ENCODE peak calls at places on chromosomes 11 and 22, in five cellular contexts. I is esophagus squamous epithelium, K is cardiac fibroblast, A is heart left ventricle, O is psoas muscle. R is an unnamed sample.

GRCh38 chr11:73156114-73156513 is 14.0 kb upstream of the FCHSD2 start:
- DNase-seq in I (no peak), K (no peak), A (no peak), O (no peak), R (no peak)

GRCh38 chr11:44989831-44990566 is 39.3 kb upstream of the TP53I11 start:
- DNase-seq in I (no peak), K (peak), A (peak), O (peak), R (no peak)

GRCh38 chr22:29277927-29278326 is 9.9 kb downstream of the EWSR1 start:
- DNase-seq in I (no peak), K (no peak), A (no peak), O (no peak), R (no peak)

GRCh38 chr22:43275545-43275981 is 67.6 kb downstream of the SCUBE1 start:
- DNase-seq in I (no peak), K (peak), A (no peak), O (no peak), R (no peak)

GRCh38 chr11:73931039-73931645 is 19.7 kb upstream of the DNAJB13 start:
- DNase-seq in I (no peak), K (peak), A (no peak), O (no peak), R (peak)

GRCh38 chr22:30208631-30209603 is 37.6 kb downstream of the LIF start:
- DNase-seq in I (no peak), K (peak), A (peak), O (peak), R (peak)

GRCh38 chr11:120281161-120281795 is 41.3 kb downstream of the POU2F3 start:
- DNase-seq in I (no peak), K (peak), A (no peak), O (no peak), R (no peak)

GRCh38 chr11:86706341-86707131 is 34.1 kb upstream of the ME3 start:
- DNase-seq in I (no peak), K (no peak), A (no peak), O (no peak), R (peak)

GRCh38 chr22:26922804-26923203 is 265.4 kb downstream of the MIAT start:
- DNase-seq in I (no peak), K (no peak), A (no peak), O (no peak), R (no peak)

GRCh38 chr22:49160261-49161001 is 667.2 kb downstream of the BRD1 start:
- DNase-seq in I (no peak), K (no peak), A (no peak), O (no peak), R (no peak)

GRCh38 chr22:36201630-36202312 is at the start of gene APOL4:
- DNase-seq in I (no peak), K (peak), A (peak), O (peak), R (peak)

GRCh38 chr11:110979696-110980095 is 265.8 kb upstream of the POU2AF2 start:
- DNase-seq in I (no peak), K (no peak), A (no peak), O (no peak), R (no peak)

GRCh38 chr11:35235944-35236666 is 97.1 kb downstream of the CD44 start:
- DNase-seq in I (no peak), K (no peak), A (no peak), O (no peak), R (no peak)

GRCh38 chr11:80502511-80502910 is 1061.7 kb upstream of the TENM4 start:
- DNase-seq in I (no peak), K (no peak), A (no peak), O (no peak), R (no peak)

GRCh38 chr11:44219830-44220778 is 89.8 kb downstream of the ALX4 start:
- DNase-seq in I (no peak), K (no peak), A (no peak), O (no peak), R (no peak)

GRCh38 chr11:60370811-60371297 is 7.5 kb upstream of the MS4A7 start:
- DNase-seq in I (no peak), K (no peak), A (no peak), O (no peak), R (peak)

GRCh38 chr11:94959179-94959578 is 14.2 kb downstream of the CWC15 start:
- DNase-seq in I (no peak), K (no peak), A (no peak), O (no peak), R (no peak)

GRCh38 chr11:80241766-80242165 is 800.9 kb upstream of the TENM4 start:
- DNase-seq in I (no peak), K (peak), A (no peak), O (no peak), R (no peak)

GRCh38 chr11:92226331-92227232 is 2.0 kb downstream of the FAT3 start:
- DNase-seq in I (no peak), K (no peak), A (no peak), O (no peak), R (peak)

GRCh38 chr22:50485221-50486131 is 1.2 kb upstream of the MIOX start:
- DNase-seq in I (no peak), K (no peak), A (peak), O (no peak), R (no peak)

GRCh38 chr11:103659138-103659734 is 377.2 kb upstream of the DDI1 start:
- DNase-seq in I (no peak), K (no peak), A (no peak), O (no peak), R (peak)

GRCh38 chr22:37802310-37803194 is 5.2 kb upstream of the GCAT start:
- DNase-seq in I (no peak), K (peak), A (peak), O (peak), R (peak)

GRCh38 chr11:132353255-132353654 is 982.8 kb downstream of the NTM start:
- DNase-seq in I (no peak), K (no peak), A (no peak), O (no peak), R (no peak)

GRCh38 chr11:121081320-121081719 is 19.7 kb upstream of the TECTA start:
- DNase-seq in I (no peak), K (no peak), A (no peak), O (no peak), R (no peak)

GRCh38 chr11:95736268-95737208 is 53.0 kb downstream of the FAM76B start:
- DNase-seq in I (no peak), K (peak), A (no peak), O (no peak), R (peak)

GRCh38 chr22:50504245-50505211 is 3.0 kb downstream of the LMF2 start:
- DNase-seq in I (no peak), K (no peak), A (no peak), O (no peak), R (no peak)

GRCh38 chr22:24432059-24432853 is 4.9 kb downstream of the ADORA2A start:
- DNase-seq in I (no peak), K (peak), A (peak), O (no peak), R (peak)

GRCh38 chr11:83046626-83047172 is 25.0 kb downstream of the RAB30 start:
- DNase-seq in I (no peak), K (peak), A (no peak), O (no peak), R (peak)

GRCh38 chr11:115301029-115301428 is 203.2 kb downstream of the CADM1 start:
- DNase-seq in I (no peak), K (no peak), A (no peak), O (no peak), R (no peak)

GRCh38 chr11:123303924-123304323 is 108.9 kb upstream of the CLMP start:
- DNase-seq in I (no peak), K (no peak), A (no peak), O (no peak), R (no peak)

GRCh38 chr11:72195921-72196320 is 4.0 kb downstream of the FOLR1 start:
- DNase-seq in I (no peak), K (no peak), A (no peak), O (no peak), R (no peak)

GRCh38 chr11:107054391-107054790 is 36.1 kb upstream of the GUCY1A2 start:
- DNase-seq in I (no peak), K (no peak), A (no peak), O (no peak), R (no peak)

GRCh38 chr11:106032861-106033260 is 10.8 kb upstream of the MSANTD4 start:
- DNase-seq in I (no peak), K (no peak), A (no peak), O (no peak), R (no peak)

GRCh38 chr22:44871782-44872181 is 119.4 kb downstream of the ARHGAP8 start:
- DNase-seq in I (no peak), K (no peak), A (no peak), O (no peak), R (no peak)
- TF ChIP-seq CTCF in I (no peak), K (no peak), A (no peak), O (no peak), R (no peak)

GRCh38 chr11:47378011-47378835 is at the start of gene SPI1:
- DNase-seq in I (no peak), K (no peak), A (peak), O (peak), R (no peak)
- H3K4me3 ChIP-seq in I (peak), K (no peak), A (peak), O (peak), R (no peak)

GRCh38 chr22:19955241-19956128 is 13.9 kb upstream of the TXNRD2 start:
- DNase-seq in I (no peak), K (no peak), A (peak), O (no peak), R (no peak)

GRCh38 chr22:19959043-19959586 is 17.5 kb upstream of the TXNRD2 start:
- DNase-seq in I (no peak), K (peak), A (peak), O (peak), R (peak)

GRCh38 chr22:19959587-19960490 is 18.2 kb upstream of the TXNRD2 start:
- DNase-seq in I (no peak), K (no peak), A (no peak), O (peak), R (no peak)

GRCh38 chr22:19958083-19959042 is 16.7 kb upstream of the TXNRD2 start:
- DNase-seq in I (no peak), K (peak), A (no peak), O (no peak), R (peak)

DNA sequence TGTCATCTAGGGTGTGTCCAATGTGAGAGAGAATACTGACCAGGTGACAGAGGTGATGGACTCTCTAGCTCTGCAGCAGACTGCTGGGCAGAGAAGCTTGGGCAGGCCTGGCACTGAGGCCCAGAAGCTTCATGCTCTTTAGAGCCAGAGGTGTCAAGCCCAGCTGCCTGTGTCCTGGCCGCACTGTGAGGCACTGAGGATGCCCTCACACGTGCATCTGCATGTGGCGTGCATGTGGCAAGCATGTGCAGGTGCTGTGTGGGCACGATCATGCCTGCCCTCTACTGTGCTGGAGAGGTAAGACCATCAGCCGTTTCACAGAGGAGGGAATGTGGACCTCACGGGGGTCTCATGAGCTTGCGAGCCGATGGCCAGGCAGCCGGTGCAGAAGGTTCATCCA is 15.8 kb upstream of the TXNRD2 start:
- DNase-seq in I (no peak), K (no peak), A (no peak), O (no peak), R (no peak)
- TF ChIP-seq CTCF in I (peak), K (no peak), A (no peak), O (peak), R (no peak)

GRCh38 chr11:61752925-61753551 is 602 bp downstream of the MYRF start:
- DNase-seq in I (no peak), K (no peak), A (no peak), O (no peak), R (no peak)
- H3K4me3 ChIP-seq in I (peak), K (peak), A (peak), O (peak), R (peak)

DNA sequence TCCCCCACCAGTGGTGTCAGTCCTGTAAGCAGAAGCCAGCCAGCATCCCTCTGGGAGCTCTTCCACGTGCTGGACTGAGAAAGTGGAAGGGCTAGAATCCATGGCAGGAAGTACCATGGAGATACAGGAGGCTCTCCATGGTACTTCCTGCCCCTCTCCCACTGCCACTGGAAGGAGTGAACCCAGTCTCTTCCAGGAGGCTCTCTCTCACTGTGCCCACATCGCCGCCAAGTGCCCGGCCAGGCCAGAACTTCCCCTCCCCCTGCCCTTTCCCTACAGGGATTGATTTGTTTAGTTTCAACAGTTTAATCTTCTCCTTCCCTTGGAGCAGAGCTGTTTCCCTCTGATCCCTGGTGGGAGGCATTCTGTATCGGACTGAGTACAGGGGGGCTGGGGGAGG is 133.6 kb downstream of the DSCAML1 start:
- DNase-seq in I (no peak), K (no peak), A (no peak), O (no peak), R (no peak)
- TF ChIP-seq CTCF in I (no peak), K (no peak), A (no peak), O (no peak), R (no peak)

DNA sequence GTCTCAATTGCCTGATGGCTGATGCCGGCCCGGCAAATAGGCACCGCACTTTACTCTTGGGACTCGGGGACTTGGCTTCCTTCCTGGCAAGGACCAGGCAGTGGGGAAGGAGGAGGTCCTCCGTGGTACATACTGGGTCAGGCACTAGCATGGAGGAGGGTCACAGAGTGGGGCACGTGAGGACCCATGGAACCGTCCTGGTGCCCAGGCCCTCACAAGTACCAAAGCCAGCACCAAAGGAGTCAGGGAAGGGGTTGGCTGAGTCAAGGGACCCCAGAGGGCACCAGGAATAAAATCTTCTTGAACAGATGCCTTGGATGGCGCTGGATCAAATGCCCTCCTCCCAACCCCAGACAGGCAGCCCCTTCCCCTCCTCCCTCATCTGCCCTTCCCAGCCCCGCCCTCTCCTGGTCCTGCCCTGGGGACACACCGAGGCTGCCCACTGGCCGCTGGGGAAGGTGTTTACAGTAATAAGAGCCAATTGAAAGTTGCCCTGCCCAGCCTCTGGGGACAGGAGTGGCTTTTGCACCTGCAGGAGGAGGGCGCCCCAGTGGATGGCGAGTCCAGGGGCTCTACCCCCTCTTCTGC is 5.6 kb upstream of the CARNS1 start:
- DNase-seq in I (no peak), K (no peak), A (no peak), O (no peak), R (no peak)
- H3K4me3 ChIP-seq in I (peak), K (no peak), A (no peak), O (no peak), R (no peak)

GRCh38 chr22:31850135-31850534 is 94.2 kb upstream of the YWHAH start:
- DNase-seq in I (no peak), K (no peak), A (no peak), O (no peak), R (no peak)

GRCh38 chr22:31841029-31841827 is 87.4 kb downstream of the DEPDC5 start:
- DNase-seq in I (no peak), K (no peak), A (no peak), O (no peak), R (peak)

GRCh38 chr22:31844941-31845340 is 91.1 kb downstream of the DEPDC5 start:
- DNase-seq in I (no peak), K (no peak), A (no peak), O (no peak), R (no peak)

GRCh38 chr22:31843526-31843925 is 89.7 kb downstream of the DEPDC5 start:
- DNase-seq in I (no peak), K (no peak), A (no peak), O (no peak), R (no peak)

DNA sequence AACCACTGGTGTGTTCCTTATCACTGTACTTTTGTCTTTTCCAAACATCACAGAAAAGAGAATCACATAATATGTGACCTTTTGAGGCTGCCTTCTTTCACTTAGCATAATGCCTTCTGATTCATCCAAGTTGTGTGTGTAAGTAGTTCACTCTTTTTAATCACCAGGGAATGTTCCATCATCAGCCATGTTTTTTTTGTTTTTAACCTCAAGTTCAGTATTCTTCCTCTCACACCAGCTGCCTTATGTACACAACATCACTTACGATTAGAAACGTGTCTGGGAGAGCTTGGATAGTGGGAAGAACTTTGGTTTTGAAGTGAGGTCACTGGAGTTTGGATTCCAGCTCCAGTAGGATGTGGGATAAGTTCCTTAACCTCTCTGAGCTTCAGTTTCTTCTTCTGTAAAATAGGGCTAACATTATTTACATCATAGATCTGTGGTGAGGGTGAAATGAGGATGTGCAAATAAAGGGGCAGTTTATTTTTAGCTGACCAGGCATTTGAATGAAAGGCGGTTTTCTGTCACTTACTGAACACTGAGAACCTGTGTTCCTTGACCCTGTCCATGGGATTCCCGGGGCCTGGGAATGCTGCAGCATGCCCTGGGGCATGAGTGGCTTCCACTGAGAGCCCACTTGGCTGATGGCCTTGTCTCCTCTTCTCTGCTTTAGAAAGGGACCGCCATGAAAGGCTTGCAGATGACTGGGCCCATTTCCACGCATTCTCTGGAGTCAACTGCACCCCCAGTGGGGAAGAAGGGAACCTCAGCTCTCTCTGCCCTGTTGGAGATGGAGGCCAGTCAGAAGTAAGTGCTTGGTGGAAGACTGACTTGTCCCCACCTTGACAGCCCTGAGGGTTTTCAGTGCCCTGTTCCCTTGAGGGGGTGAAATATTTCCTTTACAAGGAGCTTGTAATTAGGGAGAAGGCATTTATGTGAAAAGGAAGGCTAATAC is 92.6 kb downstream of the DEPDC5 start:
- DNase-seq in I (no peak), K (peak), A (no peak), O (no peak), R (peak)
- TF ChIP-seq CTCF in I (peak), K (peak), A (no peak), O (no peak), R (peak)

R was measured in fibroblast of villous mesenchyme.